ENCODE peak calls at places on chromosomes 6 and 20, in ten cellular contexts. One of them, this sample, is unnamed.
A peak's percentile ranks its signal among the peaks of the same experiment; 100 is the strongest.

GRCh38 chr6:88882536-88882935 is 80.9 kb downstream of the RNGTT start:
- DNase-seq in retinal pigment epithelial cell: no peak
- DNase-seq in activated T-helper 1 cell treated with anti-CD3 and anti-CD28 coated beads, Interleukin-12 subunit alpha, Interleukin-12 subunit beta, Interleukin-2, Interleukin-4 antibody, amounts not matched to agents 30 ng/mL and 10 ng/mL and 1 ng/mL, durations not matched to agents 14 hours and 24 hours and 36 hours: no peak
- DNase-seq in central memory CD4-positive, alpha-beta T cell: no peak
- DNase-seq in ovary: no peak
- DNase-seq in endothelial cell: no peak
- DNase-seq in fibroblast of lung: no peak
- DNase-seq in NCI-H446 treated with DMSO at 0.1 percent for 48 hours: no peak
- DNase-seq in Caco-2: no peak
- DNase-seq in spleen: no peak
- DNase-seq in this sample: no peak

GRCh38 chr6:108903796-108904195 is 55.6 kb downstream of the ARMC2 start:
- DNase-seq in retinal pigment epithelial cell: no peak
- DNase-seq in activated T-helper 1 cell treated with anti-CD3 and anti-CD28 coated beads, Interleukin-12 subunit alpha, Interleukin-12 subunit beta, Interleukin-2, Interleukin-4 antibody, amounts not matched to agents 30 ng/mL and 10 ng/mL and 1 ng/mL, durations not matched to agents 14 hours and 24 hours and 36 hours: no peak
- DNase-seq in central memory CD4-positive, alpha-beta T cell: no peak
- DNase-seq in ovary: no peak
- DNase-seq in endothelial cell: no peak
- DNase-seq in fibroblast of lung: no peak
- DNase-seq in NCI-H446 treated with DMSO at 0.1 percent for 48 hours: no peak
- DNase-seq in Caco-2: peak; percentile 76
- DNase-seq in spleen: no peak
- DNase-seq in this sample: no peak

GRCh38 chr20:61292391-61292790 is 40.3 kb downstream of the CDH4 start:
- DNase-seq in retinal pigment epithelial cell: no peak
- DNase-seq in activated T-helper 1 cell treated with anti-CD3 and anti-CD28 coated beads, Interleukin-12 subunit alpha, Interleukin-12 subunit beta, Interleukin-2, Interleukin-4 antibody, amounts not matched to agents 30 ng/mL and 10 ng/mL and 1 ng/mL, durations not matched to agents 14 hours and 24 hours and 36 hours: no peak
- DNase-seq in central memory CD4-positive, alpha-beta T cell: no peak
- DNase-seq in ovary: no peak
- DNase-seq in endothelial cell: no peak
- DNase-seq in fibroblast of lung: no peak
- DNase-seq in NCI-H446 treated with DMSO at 0.1 percent for 48 hours: no peak
- DNase-seq in Caco-2: no peak
- DNase-seq in spleen: no peak
- DNase-seq in this sample: no peak

GRCh38 chr6:127403636-127404035 is 55.6 kb downstream of the KIAA0408 start:
- DNase-seq in retinal pigment epithelial cell: no peak
- DNase-seq in activated T-helper 1 cell treated with anti-CD3 and anti-CD28 coated beads, Interleukin-12 subunit alpha, Interleukin-12 subunit beta, Interleukin-2, Interleukin-4 antibody, amounts not matched to agents 30 ng/mL and 10 ng/mL and 1 ng/mL, durations not matched to agents 14 hours and 24 hours and 36 hours: no peak
- DNase-seq in central memory CD4-positive, alpha-beta T cell: no peak
- DNase-seq in ovary: no peak
- DNase-seq in endothelial cell: no peak
- DNase-seq in fibroblast of lung: no peak
- DNase-seq in NCI-H446 treated with DMSO at 0.1 percent for 48 hours: no peak
- DNase-seq in Caco-2: no peak
- DNase-seq in spleen: no peak
- DNase-seq in this sample: no peak

GRCh38 chr6:54255881-54256280 is 52.4 kb upstream of the TINAG start:
- DNase-seq in retinal pigment epithelial cell: no peak
- DNase-seq in activated T-helper 1 cell treated with anti-CD3 and anti-CD28 coated beads, Interleukin-12 subunit alpha, Interleukin-12 subunit beta, Interleukin-2, Interleukin-4 antibody, amounts not matched to agents 30 ng/mL and 10 ng/mL and 1 ng/mL, durations not matched to agents 14 hours and 24 hours and 36 hours: no peak
- DNase-seq in central memory CD4-positive, alpha-beta T cell: no peak
- DNase-seq in ovary: no peak
- DNase-seq in endothelial cell: no peak
- DNase-seq in fibroblast of lung: peak; percentile 35
- DNase-seq in NCI-H446 treated with DMSO at 0.1 percent for 48 hours: peak; percentile 26
- DNase-seq in Caco-2: no peak
- DNase-seq in spleen: no peak
- DNase-seq in this sample: peak; percentile 21

GRCh38 chr6:21767891-21768659 is 174.5 kb downstream of the SOX4 start:
- DNase-seq in retinal pigment epithelial cell: peak; percentile 63
- DNase-seq in activated T-helper 1 cell treated with anti-CD3 and anti-CD28 coated beads, Interleukin-12 subunit alpha, Interleukin-12 subunit beta, Interleukin-2, Interleukin-4 antibody, amounts not matched to agents 30 ng/mL and 10 ng/mL and 1 ng/mL, durations not matched to agents 14 hours and 24 hours and 36 hours: no peak
- DNase-seq in central memory CD4-positive, alpha-beta T cell: no peak
- DNase-seq in ovary: no peak
- DNase-seq in endothelial cell: no peak
- DNase-seq in fibroblast of lung: peak; percentile 87
- DNase-seq in NCI-H446 treated with DMSO at 0.1 percent for 48 hours: no peak
- DNase-seq in Caco-2: no peak
- DNase-seq in spleen: no peak
- DNase-seq in this sample: no peak

GRCh38 chr20:55678126-55678525 is 327.2 kb downstream of the CBLN4 start:
- DNase-seq in retinal pigment epithelial cell: no peak
- DNase-seq in activated T-helper 1 cell treated with anti-CD3 and anti-CD28 coated beads, Interleukin-12 subunit alpha, Interleukin-12 subunit beta, Interleukin-2, Interleukin-4 antibody, amounts not matched to agents 30 ng/mL and 10 ng/mL and 1 ng/mL, durations not matched to agents 14 hours and 24 hours and 36 hours: no peak
- DNase-seq in central memory CD4-positive, alpha-beta T cell: no peak
- DNase-seq in ovary: no peak
- DNase-seq in endothelial cell: no peak
- DNase-seq in fibroblast of lung: no peak
- DNase-seq in NCI-H446 treated with DMSO at 0.1 percent for 48 hours: no peak
- DNase-seq in Caco-2: peak; percentile 43
- DNase-seq in spleen: no peak
- DNase-seq in this sample: no peak

GRCh38 chr6:169190970-169191369 is 62.7 kb downstream of the THBS2 start:
- DNase-seq in retinal pigment epithelial cell: no peak
- DNase-seq in activated T-helper 1 cell treated with anti-CD3 and anti-CD28 coated beads, Interleukin-12 subunit alpha, Interleukin-12 subunit beta, Interleukin-2, Interleukin-4 antibody, amounts not matched to agents 30 ng/mL and 10 ng/mL and 1 ng/mL, durations not matched to agents 14 hours and 24 hours and 36 hours: no peak
- DNase-seq in central memory CD4-positive, alpha-beta T cell: no peak
- DNase-seq in ovary: no peak
- DNase-seq in endothelial cell: no peak
- DNase-seq in fibroblast of lung: peak; percentile 46
- DNase-seq in NCI-H446 treated with DMSO at 0.1 percent for 48 hours: no peak
- DNase-seq in Caco-2: no peak
- DNase-seq in spleen: no peak
- DNase-seq in this sample: no peak

GRCh38 chr20:5212897-5213296 is 86.1 kb downstream of the CDS2 start:
- DNase-seq in retinal pigment epithelial cell: no peak
- DNase-seq in activated T-helper 1 cell treated with anti-CD3 and anti-CD28 coated beads, Interleukin-12 subunit alpha, Interleukin-12 subunit beta, Interleukin-2, Interleukin-4 antibody, amounts not matched to agents 30 ng/mL and 10 ng/mL and 1 ng/mL, durations not matched to agents 14 hours and 24 hours and 36 hours: no peak
- DNase-seq in central memory CD4-positive, alpha-beta T cell: no peak
- DNase-seq in ovary: no peak
- DNase-seq in endothelial cell: no peak
- DNase-seq in fibroblast of lung: no peak
- DNase-seq in NCI-H446 treated with DMSO at 0.1 percent for 48 hours: no peak
- DNase-seq in Caco-2: no peak
- DNase-seq in spleen: no peak
- DNase-seq in this sample: no peak

GRCh38 chr20:4730782-4731181 is 9.1 kb downstream of the PRND start:
- DNase-seq in retinal pigment epithelial cell: no peak
- DNase-seq in activated T-helper 1 cell treated with anti-CD3 and anti-CD28 coated beads, Interleukin-12 subunit alpha, Interleukin-12 subunit beta, Interleukin-2, Interleukin-4 antibody, amounts not matched to agents 30 ng/mL and 10 ng/mL and 1 ng/mL, durations not matched to agents 14 hours and 24 hours and 36 hours: no peak
- DNase-seq in central memory CD4-positive, alpha-beta T cell: no peak
- DNase-seq in ovary: no peak
- DNase-seq in endothelial cell: peak; percentile 57
- DNase-seq in fibroblast of lung: no peak
- DNase-seq in NCI-H446 treated with DMSO at 0.1 percent for 48 hours: no peak
- DNase-seq in Caco-2: peak; percentile 19
- DNase-seq in spleen: no peak
- DNase-seq in this sample: no peak

GRCh38 chr6:136408205-136408604 is 118.6 kb upstream of the BCLAF1 start:
- DNase-seq in retinal pigment epithelial cell: peak; percentile 86
- DNase-seq in activated T-helper 1 cell treated with anti-CD3 and anti-CD28 coated beads, Interleukin-12 subunit alpha, Interleukin-12 subunit beta, Interleukin-2, Interleukin-4 antibody, amounts not matched to agents 30 ng/mL and 10 ng/mL and 1 ng/mL, durations not matched to agents 14 hours and 24 hours and 36 hours: no peak
- DNase-seq in central memory CD4-positive, alpha-beta T cell: no peak
- DNase-seq in ovary: no peak
- DNase-seq in endothelial cell: no peak
- DNase-seq in fibroblast of lung: peak; percentile 58
- DNase-seq in NCI-H446 treated with DMSO at 0.1 percent for 48 hours: no peak
- DNase-seq in Caco-2: no peak
- DNase-seq in spleen: no peak
- DNase-seq in this sample: no peak

GRCh38 chr6:129498950-129499870 is 210.8 kb downstream of the ARHGAP18 start:
- DNase-seq in retinal pigment epithelial cell: peak; percentile 8
- DNase-seq in activated T-helper 1 cell treated with anti-CD3 and anti-CD28 coated beads, Interleukin-12 subunit alpha, Interleukin-12 subunit beta, Interleukin-2, Interleukin-4 antibody, amounts not matched to agents 30 ng/mL and 10 ng/mL and 1 ng/mL, durations not matched to agents 14 hours and 24 hours and 36 hours: no peak
- DNase-seq in central memory CD4-positive, alpha-beta T cell: peak; percentile 49
- DNase-seq in ovary: no peak
- DNase-seq in endothelial cell: no peak
- DNase-seq in fibroblast of lung: peak; percentile 63
- DNase-seq in NCI-H446 treated with DMSO at 0.1 percent for 48 hours: no peak
- DNase-seq in Caco-2: peak; percentile 68
- DNase-seq in spleen: no peak
- DNase-seq in this sample: no peak

GRCh38 chr20:49156481-49156880 is 31.7 kb downstream of the STAU1 start:
- DNase-seq in retinal pigment epithelial cell: no peak
- DNase-seq in activated T-helper 1 cell treated with anti-CD3 and anti-CD28 coated beads, Interleukin-12 subunit alpha, Interleukin-12 subunit beta, Interleukin-2, Interleukin-4 antibody, amounts not matched to agents 30 ng/mL and 10 ng/mL and 1 ng/mL, durations not matched to agents 14 hours and 24 hours and 36 hours: no peak
- DNase-seq in central memory CD4-positive, alpha-beta T cell: no peak
- DNase-seq in ovary: no peak
- DNase-seq in endothelial cell: no peak
- DNase-seq in fibroblast of lung: no peak
- DNase-seq in NCI-H446 treated with DMSO at 0.1 percent for 48 hours: no peak
- DNase-seq in Caco-2: no peak
- DNase-seq in spleen: no peak
- DNase-seq in this sample: no peak

GRCh38 chr6:33013608-33014007 is 4.2 kb upstream of the HLA-DOA start:
- DNase-seq in retinal pigment epithelial cell: no peak
- DNase-seq in activated T-helper 1 cell treated with anti-CD3 and anti-CD28 coated beads, Interleukin-12 subunit alpha, Interleukin-12 subunit beta, Interleukin-2, Interleukin-4 antibody, amounts not matched to agents 30 ng/mL and 10 ng/mL and 1 ng/mL, durations not matched to agents 14 hours and 24 hours and 36 hours: no peak
- DNase-seq in central memory CD4-positive, alpha-beta T cell: no peak
- DNase-seq in ovary: no peak
- DNase-seq in endothelial cell: no peak
- DNase-seq in fibroblast of lung: no peak
- DNase-seq in NCI-H446 treated with DMSO at 0.1 percent for 48 hours: no peak
- DNase-seq in Caco-2: no peak
- DNase-seq in spleen: no peak
- DNase-seq in this sample: no peak

GRCh38 chr6:111689946-111690345 is 84.3 kb upstream of the TRAF3IP2 start:
- DNase-seq in retinal pigment epithelial cell: no peak
- DNase-seq in activated T-helper 1 cell treated with anti-CD3 and anti-CD28 coated beads, Interleukin-12 subunit alpha, Interleukin-12 subunit beta, Interleukin-2, Interleukin-4 antibody, amounts not matched to agents 30 ng/mL and 10 ng/mL and 1 ng/mL, durations not matched to agents 14 hours and 24 hours and 36 hours: no peak
- DNase-seq in central memory CD4-positive, alpha-beta T cell: no peak
- DNase-seq in ovary: no peak
- DNase-seq in endothelial cell: no peak
- DNase-seq in fibroblast of lung: no peak
- DNase-seq in NCI-H446 treated with DMSO at 0.1 percent for 48 hours: no peak
- DNase-seq in Caco-2: no peak
- DNase-seq in spleen: no peak
- DNase-seq in this sample: no peak

GRCh38 chr6:150299873-150300485 is 68.8 kb upstream of the IYD start:
- DNase-seq in retinal pigment epithelial cell: no peak
- DNase-seq in activated T-helper 1 cell treated with anti-CD3 and anti-CD28 coated beads, Interleukin-12 subunit alpha, Interleukin-12 subunit beta, Interleukin-2, Interleukin-4 antibody, amounts not matched to agents 30 ng/mL and 10 ng/mL and 1 ng/mL, durations not matched to agents 14 hours and 24 hours and 36 hours: no peak
- DNase-seq in central memory CD4-positive, alpha-beta T cell: no peak
- DNase-seq in ovary: no peak
- DNase-seq in endothelial cell: no peak
- DNase-seq in fibroblast of lung: no peak
- DNase-seq in NCI-H446 treated with DMSO at 0.1 percent for 48 hours: no peak
- DNase-seq in Caco-2: no peak
- DNase-seq in spleen: no peak
- DNase-seq in this sample: no peak

GRCh38 chr6:48904809-48905208 is 558.2 kb downstream of the MMUT start:
- DNase-seq in retinal pigment epithelial cell: no peak
- DNase-seq in activated T-helper 1 cell treated with anti-CD3 and anti-CD28 coated beads, Interleukin-12 subunit alpha, Interleukin-12 subunit beta, Interleukin-2, Interleukin-4 antibody, amounts not matched to agents 30 ng/mL and 10 ng/mL and 1 ng/mL, durations not matched to agents 14 hours and 24 hours and 36 hours: no peak
- DNase-seq in central memory CD4-positive, alpha-beta T cell: no peak
- DNase-seq in ovary: no peak
- DNase-seq in endothelial cell: no peak
- DNase-seq in fibroblast of lung: no peak
- DNase-seq in NCI-H446 treated with DMSO at 0.1 percent for 48 hours: no peak
- DNase-seq in Caco-2: no peak
- DNase-seq in spleen: no peak
- DNase-seq in this sample: no peak

GRCh38 chr6:13703496-13703895 is 8.1 kb downstream of the RANBP9 start:
- DNase-seq in retinal pigment epithelial cell: peak; percentile 91
- DNase-seq in activated T-helper 1 cell treated with anti-CD3 and anti-CD28 coated beads, Interleukin-12 subunit alpha, Interleukin-12 subunit beta, Interleukin-2, Interleukin-4 antibody, amounts not matched to agents 30 ng/mL and 10 ng/mL and 1 ng/mL, durations not matched to agents 14 hours and 24 hours and 36 hours: no peak
- DNase-seq in central memory CD4-positive, alpha-beta T cell: no peak
- DNase-seq in ovary: no peak
- DNase-seq in endothelial cell: no peak
- DNase-seq in fibroblast of lung: no peak
- DNase-seq in NCI-H446 treated with DMSO at 0.1 percent for 48 hours: no peak
- DNase-seq in Caco-2: no peak
- DNase-seq in spleen: no peak
- DNase-seq in this sample: no peak

GRCh38 chr20:3166913-3167342 is 6.4 kb downstream of the LZTS3 start:
- DNase-seq in retinal pigment epithelial cell: no peak
- DNase-seq in activated T-helper 1 cell treated with anti-CD3 and anti-CD28 coated beads, Interleukin-12 subunit alpha, Interleukin-12 subunit beta, Interleukin-2, Interleukin-4 antibody, amounts not matched to agents 30 ng/mL and 10 ng/mL and 1 ng/mL, durations not matched to agents 14 hours and 24 hours and 36 hours: no peak
- DNase-seq in central memory CD4-positive, alpha-beta T cell: no peak
- DNase-seq in ovary: no peak
- DNase-seq in endothelial cell: no peak
- DNase-seq in fibroblast of lung: no peak
- DNase-seq in NCI-H446 treated with DMSO at 0.1 percent for 48 hours: no peak
- DNase-seq in Caco-2: no peak
- DNase-seq in spleen: no peak
- DNase-seq in this sample: no peak

GRCh38 chr6:150491131-150491795 is 108.4 kb upstream of the PLEKHG1 start:
- DNase-seq in retinal pigment epithelial cell: peak; percentile 34
- DNase-seq in activated T-helper 1 cell treated with anti-CD3 and anti-CD28 coated beads, Interleukin-12 subunit alpha, Interleukin-12 subunit beta, Interleukin-2, Interleukin-4 antibody, amounts not matched to agents 30 ng/mL and 10 ng/mL and 1 ng/mL, durations not matched to agents 14 hours and 24 hours and 36 hours: no peak
- DNase-seq in central memory CD4-positive, alpha-beta T cell: peak; percentile 39
- DNase-seq in ovary: no peak
- DNase-seq in endothelial cell: no peak
- DNase-seq in fibroblast of lung: peak; percentile 87
- DNase-seq in NCI-H446 treated with DMSO at 0.1 percent for 48 hours: no peak
- DNase-seq in Caco-2: no peak
- DNase-seq in spleen: no peak
- DNase-seq in this sample: no peak

This sample was measured in heart right ventricle.